ENCODE peak calls at places on chromosomes 2 and 18, in seven cellular contexts. S, P, E, M, U, G and X are unnamed samples.
A peak's percentile ranks its signal among the peaks of the same experiment; 100 is the strongest.

GRCh38 chr18:23133860-23134779 is 1.2 kb upstream of the CABLES1 start:
- DNase-seq in U (peak; percentile 94), M (no peak), S (no peak), E (no peak), P (no peak), G (peak; percentile 53), X (peak; percentile 52)

GRCh38 chr2:212226114-212226513 is 312.5 kb downstream of the ERBB4 start:
- DNase-seq in E (no peak), U (no peak), G (no peak), P (no peak), S (no peak), M (no peak), X (no peak)

GRCh38 chr2:235534608-235535422 is 41.0 kb downstream of the AGAP1 start:
- DNase-seq in E (no peak), P (no peak), U (no peak), S (no peak), G (no peak), M (no peak), X (no peak)

GRCh38 chr2:159064446-159065301 is 96.2 kb downstream of the TANC1 start:
- DNase-seq in M (peak; percentile 33), G (no peak), E (no peak), P (peak; percentile 49), U (peak; percentile 75), S (no peak), X (no peak)

GRCh38 chr2:25853038-25853638 is 25.1 kb downstream of the ASXL2 start:
- DNase-seq in E (no peak), M (no peak), U (no peak), S (no peak), P (no peak), G (no peak), X (no peak)

GRCh38 chr18:1306641-1307040 is 402.0 kb downstream of the ADCYAP1 start:
- DNase-seq in G (no peak), M (no peak), U (no peak), P (no peak), E (no peak), S (no peak), X (no peak)

GRCh38 chr2:108906403-108907077 is 82.5 kb downstream of the EDAR start:
- DNase-seq in P (no peak), M (no peak), G (no peak), U (no peak), S (no peak), E (no peak), X (no peak)

GRCh38 chr2:28342081-28342967 is 50.3 kb upstream of the FOSL2 start:
- DNase-seq in U (no peak), P (no peak), G (no peak), M (peak; percentile 66), E (peak; percentile 62), S (peak; percentile 53), X (no peak)

DNA sequence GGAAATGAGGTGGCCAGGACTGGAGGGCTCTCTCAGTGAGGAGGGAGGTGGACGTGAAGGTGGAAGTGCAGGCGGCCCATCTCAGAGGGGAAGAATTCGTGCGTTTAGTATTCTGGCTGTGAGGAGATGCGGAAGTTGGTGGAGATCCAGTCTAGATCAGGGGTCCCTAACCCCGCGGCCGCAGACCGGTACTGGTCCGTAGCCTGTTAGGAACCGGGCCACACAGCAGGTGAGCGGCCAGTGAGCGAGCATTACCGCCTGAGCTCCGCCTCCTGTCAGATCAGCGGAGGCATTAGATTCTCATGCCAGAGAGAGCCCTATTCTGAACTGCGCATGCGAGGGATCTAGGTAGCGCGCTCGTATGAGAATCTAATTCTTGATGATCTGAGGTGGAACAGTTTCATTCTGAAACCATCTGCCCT is 1.6 kb upstream of the FHOD3 start:
- DNase-seq in M (peak; percentile 31), E (no peak), P (no peak), G (no peak), S (no peak), U (no peak), X (no peak)
- H3K4me3 ChIP-seq in M (peak overlapping the region; percentile 87), E (peak overlapping the region; percentile 97), P (no peak overlapping the region), G (no peak overlapping the region), S (peak overlapping the region; percentile 61), U (no peak overlapping the region), X (peak overlapping the region; percentile 18)

GRCh38 chr2:9287400-9288059 is 80.9 kb downstream of the ASAP2 start:
- DNase-seq in E (peak; percentile 54), M (peak; percentile 99), S (no peak), P (no peak), U (peak; percentile 68), G (peak; percentile 97), X (no peak)
- H3K4me1 ChIP-seq in E (peaks cover 64% of the 10 kb centered on the region), M (peaks cover 49% of the 10 kb centered on the region), S (peaks cover 19% of the 10 kb centered on the region), P (no peaks in the 10 kb centered on the region), U (no peaks in the 10 kb centered on the region), G (peaks cover 38% of the 10 kb centered on the region), X (peaks cover 5% of the 10 kb centered on the region)

GRCh38 chr2:6959751-6960150 is 42.5 kb downstream of the RNF144A start:
- DNase-seq in P (no peak), S (no peak), M (no peak), U (no peak), G (no peak), E (no peak), X (no peak)
- H3K27ac ChIP-seq in P (no peak overlapping the region), S (no peak overlapping the region), M (no peak overlapping the region), U (no peak overlapping the region), G (no peak overlapping the region), E (peak overlapping the region; percentile 2), X (no peak overlapping the region)

DNA sequence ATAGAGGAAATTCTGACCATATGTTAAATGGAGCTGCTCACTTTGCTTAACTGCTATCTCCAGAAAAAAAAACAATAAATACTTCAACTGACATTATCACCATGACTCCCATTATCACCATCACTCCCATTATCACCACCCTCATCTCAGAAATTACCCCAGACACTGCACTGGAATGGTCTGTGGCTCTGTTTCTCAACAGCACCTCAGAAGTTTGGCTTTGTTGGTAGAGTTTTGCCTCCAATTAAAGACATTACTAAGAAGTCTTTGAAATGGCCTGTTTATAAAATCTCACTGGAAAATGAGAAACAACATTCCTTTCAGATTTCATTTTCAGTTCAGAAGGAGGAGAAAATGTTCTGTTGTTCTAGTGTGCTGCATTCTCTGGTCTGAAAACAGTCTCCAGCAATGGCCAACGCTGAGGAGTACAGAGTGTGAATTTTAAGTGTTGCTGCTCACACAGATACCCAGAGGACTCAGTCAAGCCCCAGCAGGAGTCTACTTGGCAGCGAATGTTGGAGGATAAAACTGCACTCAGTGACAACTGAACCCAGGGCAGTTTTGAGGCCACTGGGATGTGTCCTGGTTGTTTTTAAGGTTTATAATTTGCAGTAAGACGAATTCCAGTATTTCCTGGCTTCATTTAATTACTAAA is 364.5 kb upstream of the CDH2 start:
- DNase-seq in G (no peak), S (no peak), U (peak; percentile 45), P (no peak), E (no peak), M (no peak), X (no peak)
- H3K4me3 ChIP-seq in G (no peak overlapping the region), S (no peak overlapping the region), U (no peak overlapping the region), P (no peak overlapping the region), E (no peak overlapping the region), M (no peak overlapping the region), X (no peak overlapping the region)

GRCh38 chr2:177169810-177170514 is 42.6 kb upstream of the HNRNPA3 start:
- DNase-seq in G (no peak), P (no peak), S (no peak), U (no peak), E (no peak), M (no peak), X (no peak)

GRCh38 chr2:177174456-177174855 is 38.1 kb upstream of the HNRNPA3 start:
- DNase-seq in G (no peak), E (no peak), S (no peak), U (no peak), P (no peak), M (peak; percentile 5), X (no peak)

GRCh38 chr2:177175917-177176668 is 36.5 kb upstream of the HNRNPA3 start:
- DNase-seq in S (no peak), U (peak; percentile 49), E (no peak), P (no peak), M (no peak), G (no peak), X (no peak)

GRCh38 chr2:177172034-177172880 is 40.3 kb upstream of the HNRNPA3 start:
- DNase-seq in E (no peak), P (no peak), G (peak; percentile 60), M (peak; percentile 81), U (peak; percentile 89), S (no peak), X (no peak)

GRCh38 chr2:177171418-177171865 is 41.2 kb upstream of the HNRNPA3 start:
- DNase-seq in M (no peak), U (peak; percentile 33), P (no peak), S (no peak), G (no peak), E (no peak), X (no peak)
- H3K4me1 ChIP-seq in M (peaks cover 22% of the 10 kb centered on the region), U (peaks cover under 1% of the 10 kb centered on the region), P (peaks cover 15% of the 10 kb centered on the region), S (peaks cover 17% of the 10 kb centered on the region), G (peaks cover 54% of the 10 kb centered on the region), E (peaks cover 50% of the 10 kb centered on the region), X (peaks cover 2% of the 10 kb centered on the region)

GRCh38 chr2:176140520-176141317 is 10.6 kb upstream of the HOXD4 start:
- DNase-seq in U (peak; percentile 86), M (peak; percentile 89), E (no peak), G (peak; percentile 48), S (peak; percentile 65), P (peak; percentile 84), X (no peak)

GRCh38 chr2:176139621-176140020 is 10.1 kb downstream of the HOXD8 start:
- DNase-seq in G (no peak), S (no peak), M (peak; percentile 77), U (no peak), E (no peak), P (no peak), X (no peak)

GRCh38 chr2:176139170-176139611 is 9.7 kb downstream of the HOXD8 start:
- DNase-seq in M (peak; percentile 68), U (no peak), S (no peak), P (no peak), G (no peak), E (no peak), X (no peak)

GRCh38 chr2:176138526-176139169 is 9.1 kb downstream of the HOXD8 start:
- DNase-seq in P (no peak), E (no peak), M (peak; percentile 77), G (no peak), S (no peak), U (no peak), X (no peak)

DNA sequence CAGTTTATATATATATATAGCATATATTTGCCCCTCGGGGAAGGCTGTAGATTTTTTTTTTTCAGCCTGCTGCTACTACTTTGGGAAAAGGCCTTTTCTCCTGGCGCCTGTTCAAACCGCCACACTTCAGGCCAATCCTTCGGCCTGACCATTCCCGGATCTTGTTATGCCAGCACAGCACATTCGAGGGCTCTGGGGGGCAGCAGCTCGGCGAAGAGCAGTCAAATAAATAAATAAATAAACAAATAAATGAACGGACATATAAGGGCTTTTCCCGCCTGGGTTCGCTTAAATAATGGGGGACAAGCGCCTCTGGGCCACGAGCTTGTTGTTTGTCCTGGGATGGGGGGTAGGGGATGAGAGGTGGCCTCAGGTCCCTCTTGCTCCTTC is 10.6 kb downstream of the HOXD8 start:
- DNase-seq in G (no peak), U (no peak), M (peak; percentile 73), S (no peak), E (no peak), P (no peak), X (no peak)
- H3K27ac ChIP-seq in G (no peak overlapping the region), U (no peak overlapping the region), M (peak overlapping the region; percentile 96), S (no peak overlapping the region), E (peak overlapping the region; percentile 39), P (no peak overlapping the region), X (no peak overlapping the region)

GRCh38 chr18:44679056-44679911 is 1.4 kb upstream of the SETBP1 start:
- DNase-seq in P (peak; percentile 65), E (no peak), S (peak; percentile 89), M (peak; percentile 96), G (no peak), U (peak; percentile 92), X (no peak)
- H3K4me3 ChIP-seq in P (peak overlapping the region; percentile 80), E (peak overlapping the region; percentile 79), S (peak overlapping the region; percentile 96), M (peak overlapping the region; percentile 91), G (no peak overlapping the region), U (peak overlapping the region; percentile 44), X (peak overlapping the region; percentile 89)